ENCODE peak calls at places on chromosomes 13 and 19, in four cellular contexts. M is pancreas, T is tibial nerve, R is heart left ventricle. P is an unnamed sample. For H3K27me3, the result is how much of the 10 kb centered on the place peaks cover.

GRCh38 chr19:33674575-33675367 is 53.0 kb downstream of the CHST8 start:
- DNase-seq in M (no peak), T (no peak), R (no peak), P (no peak)

GRCh38 chr19:31742249-31742648 is 393.0 kb upstream of the TSHZ3 start:
- DNase-seq in M (no peak), T (no peak), R (no peak), P (no peak)

GRCh38 chr13:98693756-98694155 is 58.7 kb downstream of the SLC15A1 start:
- DNase-seq in M (no peak), T (no peak), R (no peak), P (no peak)

GRCh38 chr13:77620138-77620537 is 77.3 kb upstream of the SLAIN1 start:
- DNase-seq in M (no peak), T (no peak), R (no peak), P (no peak)

GRCh38 chr13:44734204-44734707 is 158.1 kb upstream of the TSC22D1 start:
- DNase-seq in M (peak), T (no peak), R (peak), P (no peak)

GRCh38 chr13:112793545-112794445 is 104.0 kb downstream of the ATP11A start:
- DNase-seq in M (no peak), T (no peak), R (no peak), P (no peak)

GRCh38 chr13:79011179-79011578 is 352.2 kb upstream of the OBI1 start:
- DNase-seq in M (no peak), T (no peak), R (no peak), P (no peak)

GRCh38 chr19:38686530-38686888 is 39.1 kb downstream of the ACTN4 start:
- DNase-seq in M (no peak), T (no peak), R (no peak), P (no peak)

GRCh38 chr19:3397266-3398022 is 31.1 kb downstream of the NFIC start:
- DNase-seq in M (peak), T (no peak), R (peak), P (no peak)

GRCh38 chr13:41224113-41225110 is 30.0 kb upstream of the KBTBD7 start:
- DNase-seq in M (no peak), T (no peak), R (no peak), P (no peak)

GRCh38 chr19:44848805-44849457 is 2.8 kb downstream of the NECTIN2 start:
- DNase-seq in M (peak), T (no peak), R (no peak), P (no peak)

GRCh38 chr13:27978301-27978968 is 9.3 kb upstream of the CDX2 start:
- DNase-seq in M (peak), T (no peak), R (no peak), P (no peak)

GRCh38 chr19:6693056-6693471 is 23.1 kb upstream of the TNFSF14 start:
- DNase-seq in M (no peak), T (no peak), R (no peak), P (no peak)

GRCh38 chr13:99926014-99926731 is 45.4 kb downstream of the ZIC5 start:
- DNase-seq in M (no peak), T (no peak), R (no peak), P (no peak)

GRCh38 chr13:110306960-110307696 is at the start of the genes COL4A1 and COL4A2:
- DNase-seq in M (peak), T (peak), R (peak), P (peak)

GRCh38 chr19:9958451-9958850 is 22.1 kb upstream of the OLFM2 start:
- DNase-seq in M (no peak), T (peak), R (no peak), P (no peak)

GRCh38 chr19:43674630-43674982 is 4.6 kb upstream of the PLAUR start:
- DNase-seq in M (no peak), T (no peak), R (no peak), P (no peak)

GRCh38 chr13:87459419-87459818 is 211.8 kb upstream of the SLITRK5 start:
- DNase-seq in M (no peak), T (no peak), R (no peak), P (no peak)

GRCh38 chr13:76717092-76717491 is 169.1 kb downstream of the KCTD12 start:
- DNase-seq in M (no peak), T (no peak), R (no peak), P (no peak)

GRCh38 chr13:102651892-102652291 is 43.0 kb downstream of the METTL21C start:
- DNase-seq in M (no peak), T (no peak), R (no peak), P (no peak)

GRCh38 chr13:28440774-28441532 is 54.0 kb downstream of the FLT1 start:
- DNase-seq in M (no peak), T (no peak), R (peak), P (no peak)

GRCh38 chr19:5150331-5150901 is 181.5 kb downstream of the KDM4B start:
- DNase-seq in M (peak), T (no peak), R (peak), P (no peak)

GRCh38 chr19:42076375-42076944 is 494 bp downstream of the ZNF574 start:
- DNase-seq in M (peak), T (peak), R (peak), P (no peak)

GRCh38 chr13:59477011-59477410 is 686.7 kb downstream of the DIAPH3 start:
- DNase-seq in M (no peak), T (no peak), R (no peak), P (no peak)

GRCh38 chr13:51717786-51718398 is 86.1 kb downstream of the DHRS12 start:
- DNase-seq in M (no peak), T (no peak), R (no peak), P (no peak)

GRCh38 chr19:33261511-33262192 is 36.0 kb upstream of the SLC7A10 start:
- DNase-seq in M (peak), T (no peak), R (no peak), P (no peak)

GRCh38 chr13:19927117-19927734 is 31.3 kb upstream of the ZMYM2 start:
- DNase-seq in M (no peak), T (peak), R (no peak), P (no peak)

GRCh38 chr13:101829484-101829883 is 377.0 kb downstream of the ITGBL1 start:
- DNase-seq in M (no peak), T (no peak), R (no peak), P (no peak)

GRCh38 chr19:40445637-40445944 is 1.5 kb upstream of the SERTAD3 start:
- DNase-seq in M (no peak), T (no peak), R (no peak), P (no peak)

GRCh38 chr13:26531751-26532150 is 25.7 kb upstream of the WASF3 start:
- DNase-seq in M (no peak), T (no peak), R (no peak), P (no peak)

GRCh38 chr19:56660381-56661105 is 11.0 kb downstream of the ZNF835 start:
- DNase-seq in M (peak), T (no peak), R (peak), P (no peak)

GRCh38 chr19:52592301-52592700 is 22.2 kb downstream of the ZNF701 start:
- DNase-seq in M (no peak), T (no peak), R (no peak), P (no peak)

GRCh38 chr19:17998827-17999150 is 9.2 kb upstream of the ARRDC2 start:
- DNase-seq in M (no peak), T (no peak), R (no peak), P (no peak)

DNA sequence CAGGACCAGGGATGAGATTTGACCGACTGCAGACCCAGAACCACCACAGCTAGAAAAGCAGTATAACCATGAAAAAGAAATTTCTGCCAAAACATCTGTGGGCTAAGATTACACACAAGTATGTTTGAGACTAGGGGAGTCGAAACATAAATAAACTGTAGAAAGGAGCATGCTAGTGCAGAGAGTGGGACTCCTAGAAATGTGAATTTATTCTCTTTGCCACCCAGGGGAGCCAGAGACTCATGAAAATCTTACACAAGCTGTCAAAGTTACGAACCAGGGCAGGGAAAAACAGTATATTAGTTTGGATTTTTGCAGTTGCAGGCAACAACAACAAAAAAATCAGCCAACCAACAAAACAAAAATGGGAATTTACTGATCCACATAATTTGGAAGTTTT is 12.3 kb upstream of the HSPH1 start:
- DNase-seq in M (no peak), T (no peak), R (no peak), P (no peak)
- TF ChIP-seq CTCF in M (no peak), T (no peak), R (peak), P (peak)

DNA sequence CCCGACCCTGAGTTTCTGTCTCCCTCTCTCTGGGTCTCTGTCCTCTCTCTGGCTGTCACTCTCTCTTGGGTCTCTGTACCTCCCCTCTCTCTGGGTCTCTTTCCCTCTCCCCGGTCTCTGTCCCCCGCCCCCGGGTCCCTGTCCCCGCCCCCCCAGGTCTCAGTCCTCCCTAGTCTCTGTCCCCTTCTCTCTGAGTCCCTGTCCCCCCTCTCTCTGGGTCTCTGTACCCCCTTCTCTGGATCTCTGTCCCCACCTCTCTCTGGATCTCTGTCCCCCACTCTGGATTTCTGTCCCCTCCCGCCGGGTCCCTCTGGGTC is 2.3 kb upstream of the FTL start:
- DNase-seq in M (no peak), T (no peak), R (no peak), P (no peak)
- H3K4me3 ChIP-seq in M (no peak), T (no peak), R (no peak), P (no peak)

DNA sequence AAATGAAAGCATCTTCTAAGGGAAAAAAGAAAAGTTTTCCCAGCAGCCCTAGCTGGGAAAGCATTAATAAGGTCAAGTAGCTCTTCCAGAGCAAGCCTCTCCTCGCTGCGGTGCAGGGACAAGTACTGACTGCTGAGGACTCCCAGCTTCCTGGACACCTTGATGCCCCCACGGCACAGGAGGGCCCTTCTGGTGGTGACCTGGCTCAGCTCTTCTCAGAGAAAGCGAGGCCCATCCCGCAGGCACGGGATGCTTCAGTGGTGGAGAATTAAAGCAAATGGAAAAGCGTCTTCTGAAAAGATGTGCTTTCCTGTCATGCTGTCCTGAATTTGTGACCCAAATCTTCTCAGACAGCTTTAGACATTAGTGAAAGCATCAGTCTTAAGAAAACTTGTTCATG is 38.8 kb upstream of the LATS2 start:
- DNase-seq in M (no peak), T (no peak), R (no peak), P (no peak)
- H3K27me3 ChIP-seq in M (under half), T (under half), R (under half), P (under half)

GRCh38 chr19:1467228-1467511 is 11.8 kb downstream of the C19orf25 start:
- DNase-seq in M (no peak), T (no peak), R (no peak), P (no peak)

GRCh38 chr19:1467512-1468273 is 11.3 kb downstream of the C19orf25 start:
- DNase-seq in M (peak), T (no peak), R (no peak), P (no peak)

GRCh38 chr19:1465191-1466016 is 13.6 kb downstream of the C19orf25 start:
- DNase-seq in M (peak), T (no peak), R (no peak), P (no peak)

GRCh38 chr19:1466461-1467227 is 12.4 kb downstream of the C19orf25 start:
- DNase-seq in M (peak), T (no peak), R (no peak), P (no peak)

DNA sequence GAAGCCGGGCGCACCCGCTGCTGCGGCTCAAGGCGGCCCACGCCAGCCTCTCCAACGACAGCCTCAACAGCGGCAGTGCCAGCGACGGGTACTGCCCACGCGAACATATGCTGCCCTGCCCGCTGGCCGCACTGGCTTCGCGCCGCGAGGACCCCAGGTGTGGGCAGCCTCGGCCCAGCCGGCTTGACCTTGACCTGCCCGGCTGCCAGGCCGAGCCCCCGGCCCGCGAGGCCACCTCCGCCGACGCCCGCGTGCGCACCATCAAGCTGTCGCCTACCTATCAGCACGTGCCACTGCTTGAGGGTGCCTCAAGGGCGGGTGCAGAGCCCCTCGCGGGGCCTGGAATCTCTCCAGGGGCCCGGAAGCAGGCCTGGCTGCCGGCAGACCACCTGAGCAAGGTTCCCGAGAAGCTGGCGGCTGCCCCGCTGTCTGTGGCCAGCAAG is 13.0 kb downstream of the C19orf25 start:
- DNase-seq in M (no peak), T (no peak), R (no peak), P (no peak)
- TF ChIP-seq CTCF in M (no peak), T (no peak), R (no peak), P (no peak)

DNA sequence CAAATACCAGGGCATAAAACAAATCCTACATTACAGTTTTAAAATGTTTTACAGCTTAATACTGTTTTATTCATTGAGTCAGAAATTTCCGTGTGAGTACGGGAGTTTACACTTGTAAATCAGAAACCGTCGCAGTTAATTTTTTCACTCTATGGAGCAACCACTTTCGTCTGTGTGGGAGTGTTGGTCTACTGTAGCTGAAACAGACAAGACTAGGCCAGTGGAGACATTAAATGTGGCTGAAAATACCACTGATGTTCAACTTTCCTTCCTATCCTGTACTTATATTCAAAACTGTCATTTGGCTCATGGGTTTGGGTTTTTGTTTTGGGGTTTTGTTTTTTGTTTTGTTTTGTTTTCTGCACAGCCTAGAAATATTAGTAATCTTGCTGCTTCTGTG is 268.7 kb downstream of the DCT start:
- DNase-seq in M (no peak), T (no peak), R (no peak), P (no peak)
- H3K4me3 ChIP-seq in M (no peak), T (no peak), R (no peak), P (no peak)

DNA sequence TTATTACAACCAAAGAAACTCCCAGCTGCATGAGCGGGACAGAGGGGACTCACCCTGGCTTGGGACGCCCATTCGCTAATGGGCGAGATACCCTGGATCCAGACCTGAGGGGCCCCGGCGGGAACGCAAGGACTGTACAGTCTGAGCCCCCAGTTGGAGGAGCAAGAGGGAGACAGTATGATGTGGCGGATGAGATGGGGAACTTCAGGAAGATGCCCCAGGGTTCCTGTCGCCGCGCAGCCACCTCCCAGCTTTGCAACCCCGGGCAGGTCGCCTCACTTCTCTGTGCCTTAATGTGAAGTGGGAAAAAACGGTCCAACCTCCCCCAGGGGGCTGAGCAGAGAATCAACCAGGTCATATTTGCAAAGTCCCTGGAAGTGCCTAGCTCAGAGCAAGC is 2.5 kb downstream of the NPAS1 start:
- DNase-seq in M (no peak), T (no peak), R (no peak), P (no peak)
- H3K27me3 ChIP-seq in M (under half), T (half or more), R (half or more), P (under half)

GRCh38 chr19:22832031-22832762 is at the start of gene ZNF723:
- DNase-seq in M (peak), T (no peak), R (no peak), P (no peak)
- TF ChIP-seq CTCF in M (no peak), T (no peak), R (no peak), P (no peak)

GRCh38 chr13:30734434-30734833 is 909 bp upstream of the ALOX5AP start:
- DNase-seq in M (no peak), T (no peak), R (no peak), P (no peak)
- H3K4me3 ChIP-seq in M (no peak), T (no peak), R (no peak), P (no peak)